ENCODE peak calls at places on chromosomes 12 and 14, in five cellular contexts. One of them, this sample, is unnamed. For H3K36me3, the result is how much of the 10 kb centered on the place peaks cover.

GRCh38 chr12:96237465-96238077 is 43.4 kb downstream of the ELK3 start:
- DNase-seq in HepG2: no peak
- DNase-seq in K562: no peak
- DNase-seq in HCT116: no peak
- DNase-seq in GM12878: no peak
- DNase-seq in this sample: no peak

GRCh38 chr12:76643438-76643837 is 83.9 kb upstream of the OSBPL8 start:
- DNase-seq in HepG2: no peak
- DNase-seq in K562: no peak
- DNase-seq in HCT116: no peak
- DNase-seq in GM12878: no peak
- DNase-seq in this sample: no peak

GRCh38 chr14:97137705-97138104 is 340.5 kb downstream of the VRK1 start:
- DNase-seq in HepG2: no peak
- DNase-seq in K562: no peak
- DNase-seq in HCT116: no peak
- DNase-seq in GM12878: no peak
- DNase-seq in this sample: no peak

GRCh38 chr12:460301-461230 is 827 bp downstream of the B4GALNT3 start:
- DNase-seq in HepG2: no peak
- DNase-seq in K562: peak
- DNase-seq in HCT116: no peak
- DNase-seq in GM12878: no peak
- DNase-seq in this sample: no peak

GRCh38 chr12:102480401-102480800 is at the start of gene IGF1:
- DNase-seq in HepG2: no peak
- DNase-seq in K562: no peak
- DNase-seq in HCT116: no peak
- DNase-seq in GM12878: no peak
- DNase-seq in this sample: no peak

GRCh38 chr14:29955087-29955486 is 27.4 kb upstream of the PRKD1 start:
- DNase-seq in HepG2: no peak
- DNase-seq in K562: no peak
- DNase-seq in HCT116: no peak
- DNase-seq in GM12878: no peak
- DNase-seq in this sample: no peak

GRCh38 chr12:18899678-18900317 is 161.9 kb downstream of the CAPZA3 start:
- DNase-seq in HepG2: no peak
- DNase-seq in K562: no peak
- DNase-seq in HCT116: no peak
- DNase-seq in GM12878: no peak
- DNase-seq in this sample: no peak

GRCh38 chr14:88563845-88564244 is 1.0 kb downstream of the ZC3H14 start:
- DNase-seq in HepG2: no peak
- DNase-seq in K562: no peak
- DNase-seq in HCT116: no peak
- DNase-seq in GM12878: no peak
- DNase-seq in this sample: no peak

GRCh38 chr12:4268549-4269181 is 4.9 kb upstream of the CCND2 start:
- DNase-seq in HepG2: no peak
- DNase-seq in K562: no peak
- DNase-seq in HCT116: no peak
- DNase-seq in GM12878: no peak
- DNase-seq in this sample: no peak

GRCh38 chr12:54463034-54463433 is 10.4 kb downstream of the GTSF1 start:
- DNase-seq in HepG2: no peak
- DNase-seq in K562: peak
- DNase-seq in HCT116: no peak
- DNase-seq in GM12878: no peak
- DNase-seq in this sample: no peak

GRCh38 chr12:31835276-31835882 is 106.6 kb upstream of the AMN1 start:
- DNase-seq in HepG2: peak
- DNase-seq in K562: no peak
- DNase-seq in HCT116: no peak
- DNase-seq in GM12878: no peak
- DNase-seq in this sample: no peak

GRCh38 chr12:27123642-27124041 is 41.3 kb upstream of the C12orf71 start:
- DNase-seq in HepG2: peak
- DNase-seq in K562: peak
- DNase-seq in HCT116: no peak
- DNase-seq in GM12878: no peak
- DNase-seq in this sample: no peak

GRCh38 chr14:103232338-103232808 is 101.7 kb upstream of the EIF5 start:
- DNase-seq in HepG2: no peak
- DNase-seq in K562: peak
- DNase-seq in HCT116: no peak
- DNase-seq in GM12878: no peak
- DNase-seq in this sample: no peak

GRCh38 chr12:66674495-66675122 is 4.3 kb downstream of the GRIP1 start:
- DNase-seq in HepG2: no peak
- DNase-seq in K562: no peak
- DNase-seq in HCT116: no peak
- DNase-seq in GM12878: no peak
- DNase-seq in this sample: no peak

GRCh38 chr12:62260733-62261683 is 804 bp downstream of the USP15 start:
- DNase-seq in HepG2: peak
- DNase-seq in K562: peak
- DNase-seq in HCT116: peak
- DNase-seq in GM12878: peak
- DNase-seq in this sample: no peak

GRCh38 chr12:12327802-12328201 is 22.2 kb downstream of the MANSC1 start:
- DNase-seq in HepG2: peak
- DNase-seq in K562: peak
- DNase-seq in HCT116: peak
- DNase-seq in GM12878: peak
- DNase-seq in this sample: peak

GRCh38 chr12:70383484-70383883 is 17.4 kb downstream of the KCNMB4 start:
- DNase-seq in HepG2: no peak
- DNase-seq in K562: no peak
- DNase-seq in HCT116: no peak
- DNase-seq in GM12878: no peak
- DNase-seq in this sample: no peak

GRCh38 chr14:105999361-106000028 is 473.1 kb downstream of the TMEM121 start:
- DNase-seq in HepG2: peak
- DNase-seq in K562: peak
- DNase-seq in HCT116: peak
- DNase-seq in GM12878: no peak
- DNase-seq in this sample: peak

GRCh38 chr14:38578278-38578681 is 322.4 kb upstream of the CLEC14A start:
- DNase-seq in HepG2: no peak
- DNase-seq in K562: no peak
- DNase-seq in HCT116: no peak
- DNase-seq in GM12878: no peak
- DNase-seq in this sample: no peak

GRCh38 chr12:31536672-31537071 is 54.3 kb downstream of the DENND5B start:
- DNase-seq in HepG2: no peak
- DNase-seq in K562: no peak
- DNase-seq in HCT116: no peak
- DNase-seq in GM12878: no peak
- DNase-seq in this sample: no peak

GRCh38 chr12:126384029-126384564 is 1318.9 kb downstream of the AACS start:
- DNase-seq in HepG2: no peak
- DNase-seq in K562: no peak
- DNase-seq in HCT116: no peak
- DNase-seq in GM12878: no peak
- DNase-seq in this sample: no peak

GRCh38 chr12:92208613-92209121 is 63.0 kb upstream of the BTG1 start:
- DNase-seq in HepG2: no peak
- DNase-seq in K562: no peak
- DNase-seq in HCT116: no peak
- DNase-seq in GM12878: peak
- DNase-seq in this sample: no peak

GRCh38 chr14:103070971-103071542 is 13.0 kb upstream of the LBHD2 start:
- DNase-seq in HepG2: no peak
- DNase-seq in K562: no peak
- DNase-seq in HCT116: no peak
- DNase-seq in GM12878: no peak
- DNase-seq in this sample: no peak

GRCh38 chr12:67589078-67589477 is 59.5 kb upstream of the DYRK2 start:
- DNase-seq in HepG2: no peak
- DNase-seq in K562: no peak
- DNase-seq in HCT116: no peak
- DNase-seq in GM12878: no peak
- DNase-seq in this sample: no peak

GRCh38 chr12:112013601-112014402 is 576 bp downstream of the ERP29 start:
- DNase-seq in HepG2: peak
- DNase-seq in K562: peak
- DNase-seq in HCT116: peak
- DNase-seq in GM12878: peak
- DNase-seq in this sample: no peak

GRCh38 chr14:51298895-51299294 is 58.8 kb downstream of the TMX1 start:
- DNase-seq in HepG2: no peak
- DNase-seq in K562: no peak
- DNase-seq in HCT116: no peak
- DNase-seq in GM12878: no peak
- DNase-seq in this sample: no peak

GRCh38 chr12:111753144-111753881 is 13.4 kb upstream of the ALDH2 start:
- DNase-seq in HepG2: peak
- DNase-seq in K562: peak
- DNase-seq in HCT116: peak
- DNase-seq in GM12878: no peak
- DNase-seq in this sample: peak

GRCh38 chr14:37124617-37125016 is 47.8 kb downstream of the SLC25A21 start:
- DNase-seq in HepG2: peak
- DNase-seq in K562: no peak
- DNase-seq in HCT116: no peak
- DNase-seq in GM12878: no peak
- DNase-seq in this sample: no peak

GRCh38 chr12:85029456-85029855 is 6.6 kb downstream of the TSPAN19 start:
- DNase-seq in HepG2: peak
- DNase-seq in K562: peak
- DNase-seq in HCT116: peak
- DNase-seq in GM12878: no peak
- DNase-seq in this sample: no peak

GRCh38 chr12:89529738-89530137 is 3.9 kb upstream of the POC1B start:
- DNase-seq in HepG2: peak
- DNase-seq in K562: peak
- DNase-seq in HCT116: no peak
- DNase-seq in GM12878: peak
- DNase-seq in this sample: no peak

GRCh38 chr12:75196865-75197264 is 12.8 kb downstream of the KCNC2 start:
- DNase-seq in HepG2: no peak
- DNase-seq in K562: no peak
- DNase-seq in HCT116: no peak
- DNase-seq in GM12878: no peak
- DNase-seq in this sample: no peak

GRCh38 chr12:92155733-92156132 is 10.1 kb upstream of the BTG1 start:
- DNase-seq in HepG2: no peak
- DNase-seq in K562: no peak
- DNase-seq in HCT116: no peak
- DNase-seq in GM12878: no peak
- DNase-seq in this sample: no peak

GRCh38 chr12:23767834-23768233 is 181.6 kb downstream of the SOX5 start:
- DNase-seq in HepG2: no peak
- DNase-seq in K562: no peak
- DNase-seq in HCT116: no peak
- DNase-seq in GM12878: no peak
- DNase-seq in this sample: no peak

GRCh38 chr12:9134981-9135628 is 19.4 kb upstream of the A2M start:
- DNase-seq in HepG2: peak
- DNase-seq in K562: peak
- DNase-seq in HCT116: peak
- DNase-seq in GM12878: no peak
- DNase-seq in this sample: peak

DNA sequence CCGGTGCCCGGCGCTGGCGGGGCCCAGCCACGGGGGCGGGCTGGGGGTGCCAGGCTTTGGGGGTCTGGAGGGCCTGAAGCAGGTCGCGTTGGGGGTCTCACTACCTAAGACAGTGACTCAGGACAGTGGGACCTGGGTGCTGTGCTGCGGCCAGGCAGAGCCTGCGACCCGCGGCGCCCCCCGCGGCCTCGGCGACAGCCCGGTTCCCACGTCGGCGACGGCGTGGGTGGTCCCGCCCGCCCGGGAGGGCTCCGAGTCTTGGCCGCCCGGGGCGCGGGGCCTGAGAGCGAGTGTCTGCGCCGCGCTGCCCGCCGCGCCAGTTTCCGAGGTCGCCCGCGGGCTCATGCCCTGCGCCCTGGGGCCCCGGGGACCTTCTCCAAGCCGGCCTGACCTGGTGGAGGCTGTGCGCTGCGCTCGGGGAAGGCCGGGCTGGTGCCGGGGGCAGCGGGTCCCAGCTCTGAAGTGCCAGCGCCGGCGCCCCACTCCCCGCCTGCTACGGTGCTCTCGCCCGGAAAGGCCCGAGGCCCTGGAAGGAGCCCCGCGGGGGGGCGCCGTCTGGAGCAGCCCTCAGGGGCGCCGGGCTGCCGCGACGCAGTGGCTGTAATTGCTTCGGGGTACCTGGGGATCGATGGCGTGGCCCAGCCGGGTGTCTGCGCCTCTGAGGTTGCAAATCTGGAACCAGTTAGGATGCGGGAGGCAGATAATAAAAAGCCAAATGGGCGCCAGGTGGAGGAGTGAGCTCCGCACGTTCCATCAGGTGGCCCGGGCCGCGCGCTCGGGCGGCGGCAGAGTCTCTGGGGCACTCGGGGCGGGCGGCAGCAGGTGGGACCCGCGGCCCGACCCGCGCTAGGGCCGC is 102.5 kb upstream of the DIO3 start:
- DNase-seq in HepG2: no peak
- DNase-seq in K562: no peak
- DNase-seq in HCT116: no peak
- DNase-seq in GM12878: no peak
- DNase-seq in this sample: no peak
- H3K4me3 ChIP-seq in HepG2: no peak
- H3K4me3 ChIP-seq in K562: no peak
- H3K4me3 ChIP-seq in HCT116: no peak
- H3K4me3 ChIP-seq in GM12878: no peak
- H3K4me3 ChIP-seq in this sample: peak

DNA sequence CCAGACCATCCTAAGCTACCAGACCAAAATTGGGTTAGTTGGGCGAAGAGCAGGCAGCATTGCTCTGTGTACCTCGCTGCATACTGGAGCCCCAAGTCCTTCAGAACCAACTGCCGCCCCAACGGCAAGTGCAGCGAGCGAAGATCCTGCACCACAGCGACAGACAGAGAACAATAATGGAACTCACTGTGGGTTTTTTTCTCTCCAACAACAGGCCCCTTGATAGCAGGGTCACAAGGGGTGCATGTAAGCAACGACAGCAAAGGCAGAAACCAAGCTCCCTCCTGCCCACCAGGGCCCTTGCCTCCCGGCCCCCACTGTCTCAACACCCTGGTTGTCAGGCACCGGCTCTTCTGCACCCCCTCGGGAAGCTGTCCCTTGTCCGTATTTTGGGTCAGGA is 39.0 kb downstream of the RNF34 start:
- DNase-seq in HepG2: no peak
- DNase-seq in K562: no peak
- DNase-seq in HCT116: no peak
- DNase-seq in GM12878: no peak
- DNase-seq in this sample: no peak
- H3K36me3 ChIP-seq in HepG2: under half
- H3K36me3 ChIP-seq in K562: half or more
- H3K36me3 ChIP-seq in HCT116: under half
- H3K36me3 ChIP-seq in GM12878: under half
- H3K36me3 ChIP-seq in this sample: half or more

GRCh38 chr12:46458500-46459106 is 86.0 kb upstream of the SLC38A2 start:
- DNase-seq in HepG2: no peak
- DNase-seq in K562: no peak
- DNase-seq in HCT116: no peak
- DNase-seq in GM12878: no peak
- DNase-seq in this sample: no peak
- TF ChIP-seq YY1 in HepG2: no peak
- TF ChIP-seq YY1 in K562: no peak
- TF ChIP-seq YY1 in HCT116: no peak
- TF ChIP-seq YY1 in GM12878: no peak
- TF ChIP-seq YY1 in this sample: no peak

GRCh38 chr12:130713581-130713991 is 2.5 kb downstream of the RIMBP2 start:
- DNase-seq in HepG2: no peak
- DNase-seq in K562: no peak
- DNase-seq in HCT116: no peak
- DNase-seq in GM12878: no peak
- DNase-seq in this sample: no peak
- H3K4me3 ChIP-seq in HepG2: no peak
- H3K4me3 ChIP-seq in K562: no peak
- H3K4me3 ChIP-seq in HCT116: no peak
- H3K4me3 ChIP-seq in GM12878: peak
- H3K4me3 ChIP-seq in this sample: no peak